ENCODE peak calls at places on chromosomes 16 and 17, in seven cellular contexts. Z is GM23338; K is effector CD8-positive, alpha-beta T cell; A is NCI-H510A treated with DMSO at 0.1 percent for 48 hours; S is NCI-H187; U is AG04450; J is NCI-H460. Q is an unnamed sample.

GRCh38 chr16:48740964-48741363 is 131.0 kb upstream of the N4BP1 start:
- DNase-seq in Z (no peak), K (no peak), A (no peak), S (no peak), U (no peak), J (no peak), Q (no peak)

GRCh38 chr17:63151981-63152523 is 186.0 kb downstream of the TANC2 start:
- DNase-seq in Z (no peak), K (no peak), A (no peak), S (no peak), U (no peak), J (no peak), Q (no peak)

GRCh38 chr17:45739786-45740185 is 44.3 kb upstream of the CRHR1 start:
- DNase-seq in Z (no peak), K (no peak), A (no peak), S (no peak), U (no peak), J (no peak), Q (no peak)

GRCh38 chr16:89482087-89482823 is 8.1 kb downstream of the ANKRD11 start:
- DNase-seq in Z (no peak), K (no peak), A (no peak), S (no peak), U (no peak), J (no peak), Q (no peak)

GRCh38 chr16:912684-913613 is 57.8 kb downstream of the LMF1 start:
- DNase-seq in Z (no peak), K (no peak), A (no peak), S (no peak), U (no peak), J (no peak), Q (no peak)

GRCh38 chr16:23754594-23755483 is at the start of gene CHP2:
- DNase-seq in Z (peak; percentile 63), K (no peak), A (no peak), S (no peak), U (no peak), J (no peak), Q (no peak)

GRCh38 chr16:80932725-80933124 is 74.0 kb downstream of the CMC2 start:
- DNase-seq in Z (peak; percentile 40), K (no peak), A (no peak), S (no peak), U (no peak), J (no peak), Q (no peak)

GRCh38 chr17:3986270-3986938 is 22.2 kb upstream of the ATP2A3 start:
- DNase-seq in Z (no peak), K (no peak), A (no peak), S (no peak), U (no peak), J (no peak), Q (no peak)

GRCh38 chr16:72978212-72978611 is 69.7 kb downstream of the ZFHX3 start:
- DNase-seq in Z (no peak), K (no peak), A (no peak), S (no peak), U (no peak), J (no peak), Q (no peak)

GRCh38 chr17:45225964-45226530 is 4.4 kb downstream of the FMNL1 start:
- DNase-seq in Z (no peak), K (peak; percentile 80), A (no peak), S (no peak), U (no peak), J (no peak), Q (no peak)

GRCh38 chr17:44610871-44611270 is 45.4 kb upstream of the MEIOC start:
- DNase-seq in Z (no peak), K (no peak), A (no peak), S (no peak), U (no peak), J (no peak), Q (no peak)

GRCh38 chr17:38868095-38868967 is 1.5 kb upstream of the LASP1 start:
- DNase-seq in Z (peak; percentile 74), K (no peak), A (peak; percentile 69), S (no peak), U (no peak), J (no peak), Q (no peak)

GRCh38 chr17:61303334-61304096 is 96.1 kb upstream of the TBX2 start:
- DNase-seq in Z (no peak), K (no peak), A (no peak), S (no peak), U (no peak), J (no peak), Q (no peak)

Q was measured in NCI-H2081 treated with DMSO at 0.1 percent for 48 hours.